ENCODE peak calls at places on chromosome 14, in six cellular contexts. P, Z, Q, U, Y and B are unnamed samples.

GRCh38 chr14:47715330-47715729 is 39.9 kb upstream of the MDGA2 start:
- DNase-seq in P (no peak), Z (no peak), Q (no peak), U (no peak), Y (no peak), B (no peak)

GRCh38 chr14:20986811-20987210 is 3.0 kb upstream of the METTL17 start:
- DNase-seq in P (no peak), Z (peak; percentile 94), Q (no peak), U (peak; percentile 67), Y (peak; percentile 88), B (no peak)

GRCh38 chr14:53692451-53693330 is 263.9 kb downstream of the BMP4 start:
- DNase-seq in P (no peak), Z (no peak), Q (no peak), U (no peak), Y (no peak), B (no peak)

GRCh38 chr14:59664741-59665140 is 88.1 kb upstream of the CCDC175 start:
- DNase-seq in P (no peak), Z (no peak), Q (no peak), U (peak; percentile 2), Y (no peak), B (no peak)

GRCh38 chr14:54766276-54767138 is 136.1 kb downstream of the GCH1 start:
- DNase-seq in P (no peak), Z (no peak), Q (no peak), U (no peak), Y (no peak), B (no peak)

GRCh38 chr14:93011650-93012317 is 88.8 kb downstream of the CHGA start:
- DNase-seq in P (no peak), Z (no peak), Q (no peak), U (no peak), Y (no peak), B (no peak)

GRCh38 chr14:56199095-56199975 is 81.1 kb downstream of the PELI2 start:
- DNase-seq in P (peak; percentile 60), Z (peak; percentile 98), Q (no peak), U (peak; percentile 96), Y (peak; percentile 91), B (no peak)

GRCh38 chr14:76844223-76844622 is 18.0 kb downstream of the LRRC74A start:
- DNase-seq in P (no peak), Z (peak; percentile 79), Q (no peak), U (peak; percentile 14), Y (no peak), B (peak; percentile 41)

GRCh38 chr14:103422981-103423600 is 37.9 kb downstream of the MARK3 start:
- DNase-seq in P (no peak), Z (peak; percentile 75), Q (no peak), U (no peak), Y (no peak), B (no peak)

GRCh38 chr14:25461780-25462179 is 411.8 kb upstream of the STXBP6 start:
- DNase-seq in P (no peak), Z (no peak), Q (no peak), U (no peak), Y (no peak), B (no peak)

GRCh38 chr14:51398898-51399297 is 158.9 kb downstream of the TMX1 start:
- DNase-seq in P (no peak), Z (peak; percentile 60), Q (no peak), U (peak; percentile 66), Y (peak; percentile 59), B (no peak)

GRCh38 chr14:53333809-53334208 is 180.7 kb upstream of the DDHD1 start:
- DNase-seq in P (no peak), Z (no peak), Q (no peak), U (no peak), Y (no peak), B (no peak)